ENCODE peak calls at places on chromosomes 13 and 19, in four cellular contexts. V is astrocyte of the cerebellum, E is mesendoderm, L is transverse colon. U is an unnamed sample.

GRCh38 chr19:19643158-19644053 is at the start of gene GMIP:
- DNase-seq in V (no peak), E (peak; percentile 87), L (peak; percentile 91), U (peak; percentile 83)

GRCh38 chr13:113854238-113855011 is 9.5 kb downstream of the GAS6 start:
- DNase-seq in V (peak; percentile 53), E (no peak), L (no peak), U (no peak)

GRCh38 chr19:55473613-55474012 is 2.8 kb upstream of the ZNF628 start:
- DNase-seq in V (no peak), E (peak; percentile 18), L (no peak), U (no peak)

GRCh38 chr13:82356667-82357066 is 1525.6 kb downstream of the SLITRK1 start:
- DNase-seq in V (no peak), E (peak; percentile 17), L (no peak), U (no peak)

GRCh38 chr13:101512650-101513049 is 60.2 kb downstream of the ITGBL1 start:
- DNase-seq in V (peak; percentile 51), E (no peak), L (no peak), U (no peak)

GRCh38 chr13:60351326-60351725 is 45.7 kb upstream of the TDRD3 start:
- DNase-seq in V (peak; percentile 87), E (no peak), L (no peak), U (no peak)

GRCh38 chr13:36354842-36355241 is 8.6 kb upstream of the SPART start:
- DNase-seq in V (no peak), E (no peak), L (no peak), U (no peak)

GRCh38 chr19:4208385-4209094 is 20.8 kb upstream of the EBI3 start:
- DNase-seq in V (no peak), E (peak; percentile 83), L (peak; percentile 40), U (no peak)

GRCh38 chr13:74683411-74683810 is 549.2 kb upstream of the KLF12 start:
- DNase-seq in V (no peak), E (peak; percentile 19), L (no peak), U (no peak)

GRCh38 chr19:56594783-56595547 is at the start of gene ZNF71:
- DNase-seq in V (peak; percentile 66), E (peak; percentile 93), L (peak; percentile 91), U (peak; percentile 85)

GRCh38 chr19:48400018-48400742 is 6.7 kb downstream of the GRIN2D start:
- DNase-seq in V (no peak), E (peak; percentile 94), L (peak; percentile 60), U (peak; percentile 59)

GRCh38 chr19:39946532-39946931 is 12.1 kb upstream of the FCGBP start:
- DNase-seq in V (no peak), E (no peak), L (no peak), U (no peak)

GRCh38 chr19:27822336-27822735 is 1390.6 kb downstream of the UQCRFS1 start:
- DNase-seq in V (no peak), E (no peak), L (no peak), U (no peak)

GRCh38 chr13:113951246-113951999 is 22.5 kb downstream of the C13orf46 start:
- DNase-seq in V (no peak), E (peak; percentile 77), L (peak; percentile 91), U (peak; percentile 91)

GRCh38 chr19:48218964-48219363 is 36.7 kb downstream of the CARD8 start:
- DNase-seq in V (no peak), E (peak; percentile 37), L (no peak), U (no peak)

GRCh38 chr13:51532736-51533197 is 51.5 kb upstream of the WDFY2 start:
- DNase-seq in V (no peak), E (peak; percentile 57), L (no peak), U (no peak)

GRCh38 chr19:2477732-2478191 is 1.8 kb downstream of the GADD45B start:
- DNase-seq in V (no peak), E (no peak), L (peak; percentile 54), U (peak; percentile 27)

GRCh38 chr19:34135401-34135800 is 36.9 kb upstream of the LSM14A start:
- DNase-seq in V (no peak), E (no peak), L (no peak), U (no peak)
- H3K4me3 ChIP-seq in V (no peak overlapping the region), E (no peak overlapping the region), L (no peak overlapping the region), U (no peak overlapping the region)

GRCh38 chr19:7349961-7350711 is 1.4 kb downstream of the ARHGEF18 start:
- DNase-seq in V (no peak), E (no peak), L (peak; percentile 48), U (no peak)
- H3K4me3 ChIP-seq in V (no peak overlapping the region), E (no peak overlapping the region), L (peak overlapping the region; percentile 28), U (no peak overlapping the region)

GRCh38 chr19:46224773-46225172 is 4.8 kb upstream of the IGFL1 start:
- DNase-seq in V (no peak), E (no peak), L (no peak), U (no peak)

GRCh38 chr19:46226438-46226973 is 3.0 kb upstream of the IGFL1 start:
- DNase-seq in V (no peak), E (no peak), L (no peak), U (no peak)

GRCh38 chr19:46221981-46222610 is 7.4 kb upstream of the IGFL1 start:
- DNase-seq in V (no peak), E (peak; percentile 63), L (no peak), U (peak; percentile 87)

GRCh38 chr19:46229442-46229841 is at the start of gene IGFL1:
- DNase-seq in V (no peak), E (no peak), L (no peak), U (no peak)

GRCh38 chr19:46225558-46226004 is 4.0 kb upstream of the IGFL1 start:
- DNase-seq in V (peak; percentile 13), E (no peak), L (no peak), U (peak; percentile 22)
- H3K4me3 ChIP-seq in V (no peak overlapping the region), E (no peak overlapping the region), L (no peak overlapping the region), U (no peak overlapping the region)

DNA sequence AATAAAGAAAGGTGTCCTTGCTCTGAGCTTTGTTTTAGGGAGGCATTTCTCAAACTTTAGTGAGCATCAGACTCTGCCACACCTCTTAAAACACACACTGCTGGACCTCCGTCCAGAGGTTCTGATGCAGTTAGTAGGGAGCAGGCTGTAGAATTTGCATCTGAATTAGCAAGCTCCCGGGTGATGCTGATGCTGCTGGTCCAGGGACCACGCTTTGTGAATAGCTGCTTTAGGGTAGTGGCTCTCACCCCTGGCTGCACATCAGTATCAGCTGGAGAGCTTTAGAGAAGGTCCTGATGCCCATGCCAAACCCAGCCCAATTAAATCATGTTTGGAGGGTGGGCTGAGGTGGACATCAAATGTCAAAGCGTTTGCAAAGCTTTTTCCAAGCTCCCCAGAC is 3.6 kb downstream of the HTR2A start:
- DNase-seq in V (no peak), E (no peak), L (no peak), U (no peak)
- H3K4me3 ChIP-seq in V (peak overlapping the region; percentile 62), E (no peak overlapping the region), L (peak overlapping the region; percentile 62), U (no peak overlapping the region)

GRCh38 chr19:676007-676342 is 217 bp upstream of the FSTL3 start:
- DNase-seq in V (no peak), E (no peak), L (peak; percentile 48), U (no peak)
- H3K4me3 ChIP-seq in V (peak overlapping the region; percentile 56), E (no peak overlapping the region), L (peak overlapping the region; percentile 41), U (no peak overlapping the region)

GRCh38 chr19:38875656-38876345 is 2.3 kb downstream of the RINL start:
- DNase-seq in V (no peak), E (no peak), L (no peak), U (no peak)

GRCh38 chr19:38880076-38880881 is 2.2 kb upstream of the RINL start:
- DNase-seq in V (no peak), E (no peak), L (no peak), U (no peak)

GRCh38 chr19:38879400-38879751 is 1.3 kb upstream of the RINL start:
- DNase-seq in V (no peak), E (no peak), L (no peak), U (no peak)

GRCh38 chr19:38878575-38879399 is 712 bp upstream of the RINL start:
- DNase-seq in V (no peak), E (no peak), L (no peak), U (no peak)

DNA sequence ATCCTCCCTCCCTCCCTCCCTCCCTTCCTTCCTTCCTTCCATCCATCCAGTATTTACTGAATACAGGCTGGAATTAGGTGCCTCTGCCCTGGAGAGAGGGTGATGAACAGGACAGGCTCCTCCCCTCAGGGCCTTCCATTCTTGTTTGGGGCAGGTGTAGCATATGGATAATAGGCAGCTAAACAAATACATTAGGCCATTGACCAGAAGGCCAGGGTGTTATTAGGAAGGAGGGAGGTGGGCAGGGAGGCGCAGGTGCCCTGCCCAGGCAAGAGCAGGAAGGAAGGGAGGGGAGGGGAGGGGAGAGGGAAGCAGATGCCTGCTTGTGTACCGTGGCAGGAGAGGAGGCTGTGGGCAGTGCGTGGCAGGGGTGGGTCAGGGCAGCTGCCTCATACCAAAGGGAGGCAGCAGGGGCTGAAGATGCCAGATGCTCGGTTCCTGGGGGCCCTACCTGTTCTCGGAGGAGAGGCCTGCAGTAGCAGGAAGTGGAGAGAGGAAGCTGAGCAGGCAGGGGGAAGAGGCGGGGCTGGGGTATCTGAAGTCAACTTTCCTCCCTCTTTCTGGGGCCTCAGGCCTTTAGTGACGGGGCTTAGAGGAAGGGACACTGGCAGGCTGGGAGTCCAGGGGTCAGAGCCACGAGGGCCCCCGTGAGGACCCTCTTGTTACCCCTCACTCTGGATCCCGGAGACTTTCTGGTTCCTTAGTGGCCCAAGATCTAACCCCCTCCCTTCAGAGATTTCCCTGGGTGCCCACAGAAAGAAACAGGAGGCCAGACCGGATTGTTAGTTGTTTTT is at the start of gene RINL:
- DNase-seq in V (no peak), E (no peak), L (peak; percentile 71), U (no peak)
- H3K4me3 ChIP-seq in V (no peak within 1 kb of the TSS), E (no peak within 1 kb of the TSS), L (peak within 1 kb of the TSS; percentile 8), U (no peak within 1 kb of the TSS)